ENCODE peak calls at places on chromosome 22, in six cellular contexts. I is GM12892; D is NCI-H1092 treated with DMSO at 0.1 percent for 48 hours; H is stimulated activated CD4-positive, alpha-beta T cell treated with anti-CD3 and anti-CD28 coated beads, Interleukin-15, amount 100 ng/mL, for 1 hour; L is foreskin melanocyte; G is left lobe of liver. P is an unnamed sample.
A peak's percentile ranks its signal among the peaks of the same experiment; 100 is the strongest.

GRCh38 chr22:29994941-29995340 is 85.3 kb upstream of the HORMAD2 start:
- DNase-seq in L (no peak), G (no peak), H (no peak), D (no peak), I (no peak), P (no peak)

GRCh38 chr22:46121523-46122287 is 28.6 kb upstream of the PPARA start:
- DNase-seq in G (no peak), L (no peak), I (no peak), D (no peak), H (no peak), P (no peak)

GRCh38 chr22:31106651-31107205 is 640 bp downstream of the SELENOM start:
- DNase-seq in I (no peak), L (no peak), D (no peak), H (no peak), G (no peak), P (no peak)

GRCh38 chr22:48796295-48797015 is 1031.2 kb downstream of the BRD1 start:
- DNase-seq in D (no peak), H (no peak), L (no peak), G (no peak), I (no peak), P (no peak)

GRCh38 chr22:50621948-50622722 is 5.8 kb downstream of the ARSA start:
- DNase-seq in L (no peak), D (no peak), H (no peak), G (no peak), I (no peak), P (no peak)

GRCh38 chr22:34845391-34845790 is 220.6 kb upstream of the ISX start:
- DNase-seq in G (no peak), L (no peak), D (no peak), H (no peak), I (no peak), P (no peak)

GRCh38 chr22:37218771-37219411 is 6.6 kb upstream of the SSTR3 start:
- DNase-seq in L (no peak), H (no peak), G (no peak), I (peak; percentile 67), D (no peak), P (no peak)

GRCh38 chr22:38706885-38707180 is 1.1 kb downstream of the GTPBP1 start:
- DNase-seq in L (no peak), G (no peak), H (no peak), I (no peak), D (no peak), P (no peak)

GRCh38 chr22:49951986-49952896 is 8.3 kb upstream of the PIM3 start:
- DNase-seq in L (no peak), H (no peak), I (no peak), G (no peak), D (no peak), P (no peak)

GRCh38 chr22:46012881-46013281 is 35.9 kb upstream of the WNT7B start:
- DNase-seq in L (no peak), G (no peak), I (no peak), D (no peak), H (no peak), P (no peak)

GRCh38 chr22:37749223-37749622 is 52.4 kb downstream of the TRIOBP start:
- DNase-seq in I (no peak), H (no peak), L (no peak), G (no peak), D (no peak), P (no peak)

GRCh38 chr22:40009231-40009769 is 14.5 kb downstream of the FAM83F start:
- DNase-seq in H (no peak), G (no peak), L (no peak), I (no peak), D (peak; percentile 86), P (no peak)

GRCh38 chr22:39710380-39711117 is 140.0 kb downstream of the CACNA1I start:
- DNase-seq in I (no peak), L (no peak), D (no peak), H (no peak), G (no peak), P (no peak)

GRCh38 chr22:46971141-46971775 is 208.8 kb downstream of the TBC1D22A start:
- DNase-seq in H (no peak), L (no peak), D (peak; percentile 17), G (no peak), I (no peak), P (no peak)

GRCh38 chr22:24302591-24302990 is 32.0 kb downstream of the SPECC1L start:
- DNase-seq in I (no peak), G (no peak), H (no peak), L (no peak), D (peak; percentile 14), P (no peak)

GRCh38 chr22:49047461-49047860 is 780.2 kb downstream of the BRD1 start:
- DNase-seq in D (no peak), H (no peak), G (no peak), I (no peak), L (no peak), P (no peak)

GRCh38 chr22:46092011-46092410 is 58.3 kb upstream of the PPARA start:
- DNase-seq in I (no peak), H (no peak), L (no peak), G (no peak), D (no peak), P (no peak)

P was measured in GM04503.